ENCODE peak calls at places on chromosome 9, in eight cellular contexts. P is astrocyte of the spinal cord; O is lower lobe of right lung; A is GM12878; S is CD4-positive, alpha-beta T cell; W is ascending aorta; C is fibroblast of the aortic adventitia; D is psoas muscle. K is an unnamed sample.
A peak's percentile ranks its signal among the peaks of the same experiment; 100 is the strongest.

GRCh38 chr9:93576296-93577044 is at the start of gene PHF2:
- DNase-seq in P (no peak), O (peak; percentile 64), A (no peak), S (no peak), W (no peak), C (no peak), D (peak; percentile 51), K (no peak)

GRCh38 chr9:123250504-123250903 is 17.9 kb downstream of the STRBP start:
- DNase-seq in P (no peak), O (no peak), A (no peak), S (no peak), W (no peak), C (no peak), D (no peak), K (no peak)

GRCh38 chr9:109799792-109800191 is 19.8 kb downstream of the PALM2AKAP2 start:
- DNase-seq in P (peak; percentile 69), O (no peak), A (no peak), S (no peak), W (peak; percentile 71), C (peak; percentile 69), D (no peak), K (peak; percentile 75)

GRCh38 chr9:75454891-75455290 is 366.6 kb downstream of the OSTF1 start:
- DNase-seq in P (no peak), O (no peak), A (no peak), S (no peak), W (no peak), C (no peak), D (no peak), K (no peak)

GRCh38 chr9:121494192-121494591 is 5.5 kb downstream of the GGTA1 start:
- DNase-seq in P (no peak), O (no peak), A (no peak), S (no peak), W (no peak), C (no peak), D (no peak), K (no peak)

GRCh38 chr9:16090907-16091629 is 538.2 kb downstream of the CCDC171 start:
- DNase-seq in P (no peak), O (no peak), A (no peak), S (no peak), W (no peak), C (peak; percentile 6), D (no peak), K (no peak)

GRCh38 chr9:35814106-35814840 is 569 bp downstream of the HINT2 start:
- DNase-seq in P (peak; percentile 52), O (peak; percentile 81), A (no peak), S (peak; percentile 11), W (peak; percentile 84), C (peak; percentile 50), D (peak; percentile 73), K (no peak)

GRCh38 chr9:4594545-4594944 is 67.5 kb upstream of the PLPP6 start:
- DNase-seq in P (no peak), O (no peak), A (no peak), S (no peak), W (no peak), C (no peak), D (no peak), K (no peak)

GRCh38 chr9:115989816-115990215 is 163.8 kb upstream of the PAPPA start:
- DNase-seq in P (no peak), O (no peak), A (no peak), S (no peak), W (no peak), C (no peak), D (no peak), K (peak; percentile 32)

GRCh38 chr9:16689352-16689938 is 181.0 kb downstream of the BNC2 start:
- DNase-seq in P (peak; percentile 43), O (no peak), A (no peak), S (no peak), W (no peak), C (no peak), D (no peak), K (peak; percentile 28)

DNA sequence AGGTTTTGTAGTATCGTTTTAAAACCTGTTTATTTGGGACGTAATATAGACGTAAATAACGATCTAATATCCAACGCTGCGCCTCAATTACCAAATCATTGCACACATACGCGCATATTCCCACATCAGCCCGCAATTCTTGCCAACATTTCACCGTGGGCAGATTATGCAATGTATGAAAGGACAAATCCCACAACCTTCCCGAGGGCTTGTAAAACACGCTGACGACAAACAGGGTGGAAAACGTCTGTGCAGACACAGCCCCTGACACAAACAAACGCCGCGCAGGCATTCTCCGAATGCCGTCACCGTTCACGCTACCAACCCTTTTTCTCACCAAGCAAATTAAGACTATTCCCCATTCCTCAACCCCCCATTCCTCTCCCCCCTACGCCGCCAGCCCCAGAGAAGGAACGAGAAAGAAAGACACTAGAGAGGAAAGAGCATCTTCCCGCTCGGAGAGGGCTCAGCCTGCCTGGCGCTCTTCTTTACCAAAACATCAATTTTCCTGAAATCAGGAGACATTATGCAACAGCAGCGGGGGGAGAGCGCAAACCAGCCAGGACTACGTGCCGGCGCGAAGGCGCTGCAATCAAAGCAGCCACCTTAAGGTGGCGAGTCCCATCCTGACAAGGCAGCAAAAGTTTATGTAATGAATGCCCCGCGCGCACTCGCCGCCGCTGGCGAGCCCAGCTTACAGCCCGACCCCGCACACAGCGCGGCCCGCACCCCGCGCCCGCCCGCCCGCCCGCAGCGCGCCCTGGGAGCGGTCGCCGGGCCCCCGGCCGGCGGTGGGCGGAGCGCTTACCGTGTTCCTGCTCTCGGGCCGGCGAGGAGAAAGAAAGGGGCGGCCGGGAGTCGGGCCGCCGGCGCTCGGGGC is 560 bp downstream of the NFIL3 start:
- DNase-seq in P (peak; percentile 77), O (peak; percentile 74), A (no peak), S (peak; percentile 36), W (peak; percentile 88), C (peak; percentile 94), D (peak; percentile 60), K (peak; percentile 58)
- TF ChIP-seq CTCF in P (peak; percentile 26), O (peak; percentile 14), A (peak; percentile 43), S (peak; percentile 16), W (peak; percentile 13), C (peak; percentile 46), D (peak; percentile 39), K (peak; percentile 47)

GRCh38 chr9:101706261-101706798 is 32.1 kb downstream of the GRIN3A start:
- DNase-seq in P (no peak), O (no peak), A (no peak), S (no peak), W (no peak), C (no peak), D (no peak), K (no peak)

GRCh38 chr9:101706929-101707328 is 31.5 kb downstream of the GRIN3A start:
- DNase-seq in P (no peak), O (no peak), A (no peak), S (no peak), W (no peak), C (no peak), D (no peak), K (no peak)

GRCh38 chr9:101702257-101702656 is 36.2 kb downstream of the GRIN3A start:
- DNase-seq in P (no peak), O (no peak), A (no peak), S (no peak), W (no peak), C (no peak), D (no peak), K (no peak)

GRCh38 chr9:101707708-101708107 is 30.7 kb downstream of the GRIN3A start:
- DNase-seq in P (peak; percentile 1), O (no peak), A (no peak), S (no peak), W (no peak), C (no peak), D (no peak), K (no peak)

DNA sequence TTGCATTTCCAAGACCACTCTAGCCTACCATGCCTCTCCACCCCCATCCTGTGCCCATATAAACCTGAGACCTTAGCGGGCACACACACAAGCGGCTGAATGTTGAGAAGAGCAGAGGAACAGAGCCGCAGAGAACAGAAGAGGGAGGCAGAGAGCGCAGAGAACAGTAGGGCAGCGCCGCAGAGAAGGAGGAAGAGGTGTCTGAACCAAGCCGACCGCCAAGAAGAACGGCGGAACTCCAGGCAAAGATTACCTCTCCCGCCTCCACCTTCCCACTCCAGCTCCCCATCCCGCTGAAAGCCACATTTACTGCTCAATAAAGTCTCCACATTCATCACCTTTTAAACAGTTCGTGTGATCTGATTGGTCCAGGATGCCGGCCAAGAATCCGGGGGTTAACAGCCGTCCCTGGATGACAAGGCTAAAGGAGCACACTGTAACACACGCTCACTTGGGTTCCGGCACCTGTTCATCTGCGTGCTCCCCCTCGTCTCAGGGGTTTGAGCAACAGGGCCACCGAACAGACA is 33.2 kb downstream of the GRIN3A start:
- DNase-seq in P (peak; percentile 1), O (peak; percentile 39), A (no peak), S (no peak), W (no peak), C (no peak), D (peak; percentile 8), K (no peak)
- TF ChIP-seq CTCF in P (peak; percentile 21), O (peak; percentile 8), A (no peak), S (peak; percentile 17), W (no peak), C (no peak), D (peak; percentile 13), K (peak; percentile 24)

GRCh38 chr9:137301086-137301947 is 754 bp downstream of the NRARP start:
- DNase-seq in P (peak; percentile 57), O (peak; percentile 58), A (no peak), S (no peak), W (no peak), C (peak; percentile 25), D (peak; percentile 29), K (no peak)
- TF ChIP-seq CTCF in P (peak; percentile 8), O (peak; percentile 7), A (no peak), S (no peak), W (no peak), C (no peak), D (peak; percentile 24), K (no peak)

GRCh38 chr9:132018957-132019405 is 60.7 kb downstream of the MED27 start:
- DNase-seq in P (peak; percentile 42), O (no peak), A (no peak), S (no peak), W (no peak), C (peak; percentile 75), D (no peak), K (no peak)
- TF ChIP-seq CTCF in P (peak; percentile 4), O (no peak), A (no peak), S (no peak), W (no peak), C (no peak), D (no peak), K (peak; percentile 3)

GRCh38 chr9:86856259-86856658 is 91.0 kb downstream of the GAS1 start:
- DNase-seq in P (no peak), O (no peak), A (no peak), S (no peak), W (no peak), C (no peak), D (no peak), K (no peak)
- TF ChIP-seq CTCF in P (no peak), O (no peak), A (no peak), S (no peak), W (no peak), C (no peak), D (no peak), K (no peak)

GRCh38 chr9:133890583-133890982 is 101.5 kb downstream of the VAV2 start:
- DNase-seq in P (no peak), O (no peak), A (no peak), S (no peak), W (no peak), C (no peak), D (no peak), K (no peak)
- TF ChIP-seq CTCF in P (no peak), O (no peak), A (no peak), S (no peak), W (no peak), C (no peak), D (no peak), K (no peak)

K was measured in brain microvascular endothelial cell.